ENCODE peak calls at places on chromosomes 5 and 9, in four cellular contexts. N is mesendoderm, H is neuronal stem cell, E is IMR-90. J is an unnamed sample.

GRCh38 chr9:112299514-112299913 is 33.9 kb downstream of the PTBP3 start:
- DNase-seq in N (no peak), H (no peak), E (peak), J (no peak)

GRCh38 chr9:83620841-83621636 is 1.9 kb upstream of the IDNK start:
- DNase-seq in N (peak), H (peak), E (peak), J (peak)

GRCh38 chr5:6722015-6722414 is 8.8 kb downstream of the TENT4A start:
- DNase-seq in N (no peak), H (no peak), E (peak), J (no peak)

GRCh38 chr9:18911714-18912342 is 121.2 kb downstream of the SAXO1 start:
- DNase-seq in N (peak), H (no peak), E (no peak), J (no peak)

GRCh38 chr9:37410354-37410861 is 12.1 kb upstream of the GRHPR start:
- DNase-seq in N (no peak), H (no peak), E (no peak), J (no peak)

GRCh38 chr5:173204185-173204979 is 30.6 kb downstream of the NKX2-5 start:
- DNase-seq in N (no peak), H (no peak), E (peak), J (no peak)

GRCh38 chr5:151924564-151925395 is at the start of gene GLRA1:
- DNase-seq in N (peak), H (peak), E (peak), J (peak)

GRCh38 chr5:6676702-6677101 is 36.5 kb upstream of the TENT4A start:
- DNase-seq in N (no peak), H (no peak), E (peak), J (no peak)

GRCh38 chr9:37587521-37587920 is 4.9 kb downstream of the TOMM5 start:
- DNase-seq in N (no peak), H (no peak), E (no peak), J (no peak)

GRCh38 chr9:131120620-131121228 is 4.7 kb upstream of the NUP214 start:
- DNase-seq in N (no peak), H (no peak), E (no peak), J (no peak)

GRCh38 chr9:12777149-12778010 is 2.6 kb downstream of the LURAP1L start:
- DNase-seq in N (no peak), H (no peak), E (no peak), J (no peak)

GRCh38 chr9:12778389-12778788 is 3.6 kb downstream of the LURAP1L start:
- DNase-seq in N (no peak), H (no peak), E (no peak), J (no peak)

GRCh38 chr9:12775373-12775962 is 648 bp downstream of the LURAP1L start:
- DNase-seq in N (peak), H (peak), E (no peak), J (peak)

GRCh38 chr9:12775963-12776774 is 1.3 kb downstream of the LURAP1L start:
- DNase-seq in N (peak), H (peak), E (peak), J (peak)

GRCh38 chr9:12776775-12777055 is 1.9 kb downstream of the LURAP1L start:
- DNase-seq in N (no peak), H (no peak), E (peak), J (no peak)
- H2BK120ac ChIP-seq in N (no peak), H (no peak), E (peak), J (no peak)

GRCh38 chr9:87498046-87498815 is 564 bp downstream of the DAPK1 start:
- DNase-seq in N (peak), H (peak), E (no peak), J (peak)
- H2BK120ac ChIP-seq in N (peak), H (peak), E (no peak), J (no peak)

GRCh38 chr5:157983906-157984551 is 125.1 kb upstream of the CLINT1 start:
- DNase-seq in N (no peak), H (no peak), E (no peak), J (no peak)

GRCh38 chr5:157976429-157976828 is 117.5 kb upstream of the CLINT1 start:
- DNase-seq in N (no peak), H (no peak), E (no peak), J (no peak)

GRCh38 chr5:157972579-157972978 is 113.6 kb upstream of the CLINT1 start:
- DNase-seq in N (no peak), H (no peak), E (no peak), J (no peak)

GRCh38 chr5:157977957-157978505 is 119.1 kb upstream of the CLINT1 start:
- DNase-seq in N (no peak), H (no peak), E (no peak), J (no peak)
- H2BK120ac ChIP-seq in N (no peak), H (no peak), E (no peak), J (no peak)

GRCh38 chr9:93910196-93910595 is 45.0 kb downstream of the BARX1 start:
- DNase-seq in N (no peak), H (no peak), E (no peak), J (no peak)
- H2BK120ac ChIP-seq in N (no peak), H (peak), E (no peak), J (no peak)

GRCh38 chr5:120388016-120388781 is 75.9 kb upstream of the PRR16 start:
- DNase-seq in N (no peak), H (no peak), E (peak), J (no peak)
- H2BK120ac ChIP-seq in N (no peak), H (no peak), E (peak), J (no peak)